ENCODE peak calls at places on chromosomes 6 and 20, in seven cellular contexts. M is body of pancreas, B is epithelial cell of esophagus, O is nucleus accumbens, P is T-helper 1 cell, F is endodermal cell, J is fibroblast of pulmonary artery. E is an unnamed sample.

GRCh38 chr6:72939029-72939428 is 286.3 kb downstream of the KHDC1L start:
- DNase-seq in P (no peak), M (no peak), F (no peak), B (no peak), J (no peak), O (no peak), E (no peak)

GRCh38 chr6:25757936-25758642 is 3.5 kb downstream of the SLC17A4 start:
- DNase-seq in F (no peak), B (no peak), J (no peak), M (no peak), O (no peak), P (no peak), E (no peak)

GRCh38 chr20:39576786-39577185 is 614.6 kb downstream of the DHX35 start:
- DNase-seq in O (no peak), B (no peak), M (no peak), J (no peak), F (no peak), P (no peak), E (no peak)

GRCh38 chr20:63522981-63523611 is 2.5 kb downstream of the PPDPF start:
- DNase-seq in F (peak), P (peak), M (no peak), B (no peak), O (no peak), J (no peak), E (no peak)

GRCh38 chr20:23180451-23180921 is 94.4 kb upstream of the CD93 start:
- DNase-seq in J (no peak), B (no peak), O (no peak), F (no peak), M (no peak), P (no peak), E (no peak)

GRCh38 chr20:63815869-63816268 is 15.2 kb downstream of the ZBTB46 start:
- DNase-seq in F (no peak), M (no peak), P (no peak), J (no peak), B (no peak), O (no peak), E (no peak)

GRCh38 chr6:44304282-44305199 is 8.6 kb downstream of the AARS2 start:
- DNase-seq in F (peak), J (peak), P (no peak), B (peak), O (no peak), M (peak), E (peak)

GRCh38 chr6:52727908-52728307 is 35.4 kb downstream of the GSTA2 start:
- DNase-seq in J (no peak), B (no peak), O (no peak), M (no peak), F (no peak), P (no peak), E (no peak)

GRCh38 chr20:3521852-3522740 is 51.3 kb downstream of the ATRN start:
- DNase-seq in O (no peak), J (no peak), B (no peak), F (no peak), M (no peak), P (no peak), E (no peak)

GRCh38 chr20:47275548-47275947 is 81.0 kb downstream of the ZMYND8 start:
- DNase-seq in M (no peak), F (no peak), P (no peak), B (no peak), J (no peak), O (no peak), E (no peak)

GRCh38 chr6:157380458-157380778 is 572 bp upstream of the ZDHHC14 start:
- DNase-seq in P (no peak), O (no peak), B (no peak), J (no peak), M (peak), F (no peak), E (no peak)

GRCh38 chr6:89464295-89464694 is 31.3 kb downstream of the ANKRD6 start:
- DNase-seq in O (no peak), J (no peak), B (no peak), F (no peak), P (no peak), M (no peak), E (no peak)

GRCh38 chr6:110723017-110723416 is 92.3 kb downstream of the CDK19 start:
- DNase-seq in M (no peak), F (no peak), B (no peak), P (no peak), O (no peak), J (no peak), E (no peak)

GRCh38 chr20:33837096-33837830 is 26.1 kb downstream of the CHMP4B start:
- DNase-seq in F (no peak), P (no peak), J (no peak), B (no peak), M (no peak), O (no peak), E (no peak)

GRCh38 chr20:55173601-55174000 is 698.2 kb downstream of the DOK5 start:
- DNase-seq in P (no peak), M (no peak), B (no peak), F (no peak), J (no peak), O (no peak), E (no peak)

GRCh38 chr6:35396991-35397390 is 54.6 kb downstream of the PPARD start:
- DNase-seq in M (peak), J (no peak), F (no peak), P (no peak), O (no peak), B (peak), E (no peak)

GRCh38 chr20:53934421-53935352 is 135.7 kb downstream of the BCAS1 start:
- DNase-seq in B (peak), M (peak), F (peak), O (no peak), P (no peak), J (peak), E (peak)

GRCh38 chr20:57420571-57421257 is 29.5 kb downstream of the RBM38 start:
- DNase-seq in B (no peak), J (no peak), P (no peak), O (no peak), F (no peak), M (no peak), E (no peak)

GRCh38 chr20:54172856-54173652 is 732 bp downstream of the CYP24A1 start:
- DNase-seq in F (peak), J (no peak), P (no peak), M (no peak), O (no peak), B (peak), E (peak)

GRCh38 chr6:80767808-80768207 is 661.3 kb downstream of the BCKDHB start:
- DNase-seq in J (peak), B (peak), P (no peak), M (peak), F (no peak), O (no peak), E (peak)

GRCh38 chr20:32123088-32123487 is 13.6 kb downstream of the TM9SF4 start:
- DNase-seq in B (no peak), P (no peak), M (no peak), O (no peak), J (no peak), F (no peak), E (no peak)

GRCh38 chr20:47124235-47124717 is 229.6 kb downstream of the EYA2 start:
- DNase-seq in M (peak), F (no peak), P (no peak), J (peak), B (peak), O (no peak), E (peak)

GRCh38 chr6:12327391-12327790 is 37.2 kb downstream of the EDN1 start:
- DNase-seq in F (no peak), B (peak), P (no peak), J (no peak), O (no peak), M (no peak), E (peak)

GRCh38 chr20:4063631-4064030 is 48.3 kb upstream of the RNF24 start:
- DNase-seq in B (peak), F (peak), O (no peak), J (no peak), M (no peak), P (no peak), E (peak)

GRCh38 chr20:21548390-21549035 is 34.6 kb upstream of the NKX2-2 start:
- DNase-seq in O (no peak), F (no peak), J (no peak), B (no peak), M (no peak), P (peak), E (no peak)

GRCh38 chr6:16494781-16495180 is 256.4 kb downstream of the GMPR start:
- DNase-seq in J (no peak), O (no peak), B (peak), F (peak), P (no peak), M (peak), E (peak)

E was measured in astrocyte.